ENCODE peak calls at places on chromosome 2, in six cellular contexts. H is stomach, Q is K562, I is SK-N-SH, L is HepG2, M is upper lobe of left lung. C is an unnamed sample.

GRCh38 chr2:9480157-9480556 is 5.8 kb downstream of the IAH1 start:
- DNase-seq in H (no peak), Q (no peak), L (peak), M (no peak), I (no peak), C (no peak)

GRCh38 chr2:20542761-20543578 is 96.1 kb downstream of the RHOB start:
- DNase-seq in H (no peak), I (no peak), M (no peak), Q (no peak), L (no peak), C (no peak)

GRCh38 chr2:132824716-132825115 is 154.7 kb upstream of the LYPD1 start:
- DNase-seq in H (no peak), Q (no peak), M (no peak), L (no peak), I (no peak), C (no peak)

GRCh38 chr2:173854840-173855239 is 110.3 kb downstream of the SP3 start:
- DNase-seq in Q (no peak), H (no peak), M (no peak), I (no peak), L (no peak), C (no peak)

GRCh38 chr2:100277540-100278207 is 44.6 kb downstream of the LONRF2 start:
- DNase-seq in H (no peak), I (no peak), Q (no peak), L (no peak), M (no peak), C (no peak)

GRCh38 chr2:68767031-68767961 is 32.7 kb downstream of the ARHGAP25 start:
- DNase-seq in M (no peak), H (no peak), L (no peak), I (no peak), Q (no peak), C (no peak)

GRCh38 chr2:47404356-47404755 is 1.4 kb downstream of the MSH2 start:
- DNase-seq in I (no peak), L (no peak), Q (peak), M (no peak), H (peak), C (no peak)

GRCh38 chr2:112690853-112691390 is 29.9 kb upstream of the NT5DC4 start:
- DNase-seq in Q (peak), L (peak), M (peak), H (peak), I (peak), C (no peak)

GRCh38 chr2:38665854-38666577 is at the start of gene GALM:
- DNase-seq in H (peak), I (peak), M (peak), L (peak), Q (peak), C (peak)

GRCh38 chr2:173288561-173288960 is 66.1 kb upstream of the CDCA7 start:
- DNase-seq in H (no peak), L (no peak), I (no peak), Q (no peak), M (no peak), C (no peak)

GRCh38 chr2:63842149-63843061 is 709 bp downstream of the UGP2 start:
- DNase-seq in M (no peak), H (peak), I (peak), Q (peak), L (peak), C (no peak)

GRCh38 chr2:109447251-109447661 is 166.5 kb downstream of the SEPTIN10 start:
- DNase-seq in L (no peak), M (no peak), I (peak), Q (no peak), H (no peak), C (peak)

GRCh38 chr2:66537001-66537400 is 102.1 kb downstream of the MEIS1 start:
- DNase-seq in M (no peak), Q (no peak), I (peak), H (no peak), L (no peak), C (no peak)

GRCh38 chr2:185145316-185146121 is 547.2 kb downstream of the ZNF804A start:
- DNase-seq in I (no peak), L (peak), H (no peak), M (peak), Q (no peak), C (no peak)

GRCh38 chr2:57740905-57741304 is 305.7 kb upstream of the VRK2 start:
- DNase-seq in Q (no peak), L (no peak), H (no peak), M (no peak), I (no peak), C (no peak)

GRCh38 chr2:126634273-126634861 is 21.6 kb upstream of the GYPC start:
- DNase-seq in I (no peak), H (no peak), M (no peak), L (no peak), Q (no peak), C (no peak)

GRCh38 chr2:62197609-62198236 is 1.8 kb downstream of the B3GNT2 start:
- DNase-seq in M (peak), H (peak), I (peak), L (no peak), Q (peak), C (peak)

GRCh38 chr2:177772529-177772928 is 300.0 kb downstream of the PDE11A start:
- DNase-seq in L (peak), Q (peak), I (peak), H (no peak), M (no peak), C (no peak)

GRCh38 chr2:126671049-126671448 is 15.1 kb downstream of the GYPC start:
- DNase-seq in H (no peak), L (no peak), I (no peak), Q (no peak), M (no peak), C (no peak)

GRCh38 chr2:134727385-134727784 is 8.6 kb upstream of the TMEM163 start:
- DNase-seq in I (no peak), L (no peak), H (no peak), M (no peak), Q (no peak), C (no peak)

DNA sequence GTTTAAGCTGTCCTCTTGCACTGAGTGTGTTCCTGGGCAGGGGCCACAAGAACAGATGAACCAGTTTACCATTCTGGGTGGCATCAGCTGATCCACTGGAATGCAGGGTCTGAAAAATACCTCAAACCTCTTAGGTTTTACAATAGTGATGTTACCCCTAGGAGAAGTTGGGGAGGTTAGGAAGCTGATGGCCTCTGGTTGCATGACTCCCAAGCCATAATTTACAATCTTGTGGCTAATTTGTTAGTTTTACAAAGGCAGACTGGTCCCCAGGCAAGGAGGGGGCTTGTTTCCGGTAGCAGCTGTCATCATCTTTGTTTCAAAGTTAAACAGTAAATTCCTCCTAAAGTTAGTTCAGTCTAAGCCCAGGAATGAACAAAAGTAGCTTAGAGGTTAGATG is 113.8 kb upstream of the SLC38A11 start:
- DNase-seq in H (no peak), Q (no peak), I (no peak), L (no peak), M (no peak), C (no peak)
- TF ChIP-seq EP300 in H (no peak), Q (no peak), I (no peak), L (no peak), M (no peak), C (no peak)

DNA sequence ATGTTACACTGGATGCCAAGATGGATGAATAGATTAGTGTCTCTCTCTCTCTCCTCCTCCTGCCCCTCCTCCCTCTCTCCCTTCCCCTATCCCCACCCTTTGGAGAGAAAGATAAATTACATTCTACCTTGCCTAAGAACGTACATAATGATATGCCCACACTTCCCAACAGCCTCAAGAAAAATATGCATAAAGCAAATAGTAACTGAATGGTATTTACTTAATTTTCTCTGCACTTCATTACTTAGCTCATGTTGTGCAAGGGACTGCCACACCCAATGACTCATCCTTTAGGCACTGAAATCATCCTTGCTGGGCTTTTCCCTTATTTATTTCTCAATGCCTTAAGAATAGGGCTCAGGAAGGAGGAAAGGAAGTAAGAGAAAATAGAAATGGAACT is 137.3 kb upstream of the PID1 start:
- DNase-seq in Q (no peak), L (peak), M (no peak), I (no peak), H (peak), C (peak)
- TF ChIP-seq POLR2AphosphoS5 in Q (no peak), L (no peak), M (peak), I (no peak), H (no peak), C (no peak)

DNA sequence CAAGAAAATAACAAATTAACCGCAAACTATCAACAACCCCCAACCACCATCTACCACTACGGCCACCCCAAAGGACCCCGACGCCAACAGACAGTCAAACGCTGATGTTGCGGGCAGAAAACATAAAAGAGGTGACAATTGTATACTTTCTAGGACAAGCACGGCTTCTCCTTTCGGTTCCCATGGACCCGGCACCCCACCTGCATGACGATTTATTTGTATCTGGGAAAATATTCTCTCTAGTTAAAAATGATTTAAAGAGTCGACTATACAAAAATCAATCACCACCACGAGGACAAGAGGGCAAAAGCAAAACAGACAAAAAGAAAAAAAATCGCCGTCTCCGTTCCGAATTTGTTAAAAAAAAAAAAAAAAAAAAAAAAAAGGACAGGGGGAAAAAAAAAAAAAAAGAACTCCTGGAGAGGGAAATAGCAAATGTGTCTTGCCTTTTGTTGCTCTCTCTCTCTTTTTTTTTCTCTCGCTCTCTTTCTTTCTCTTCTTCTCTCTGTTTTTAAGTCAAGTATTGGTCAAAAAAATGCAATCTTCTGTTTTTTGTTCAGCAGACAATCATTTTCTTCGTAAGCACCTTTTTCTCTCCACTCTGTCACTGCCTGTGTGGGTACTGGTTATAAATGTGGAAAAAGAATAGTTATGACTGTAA is 3.6 kb downstream of the SIX3 start:
- DNase-seq in M (no peak), L (no peak), H (no peak), Q (no peak), I (peak), C (no peak)
- H3K4me3 ChIP-seq in M (no peak), L (no peak), H (no peak), Q (no peak), I (peak), C (peak)

GRCh38 chr2:146621656-146622055 is 1223.2 kb upstream of the ACVR2A start:
- DNase-seq in L (no peak), Q (no peak), H (no peak), M (no peak), I (no peak), C (no peak)

GRCh38 chr2:146623771-146624170 is 1221.1 kb upstream of the ACVR2A start:
- DNase-seq in H (no peak), M (no peak), I (no peak), L (no peak), Q (no peak), C (no peak)

GRCh38 chr2:146624429-146624828 is 1220.4 kb upstream of the ACVR2A start:
- DNase-seq in I (no peak), L (no peak), M (no peak), H (no peak), Q (no peak), C (no peak)
- TF ChIP-seq EP300 in I (no peak), L (no peak), M (no peak), H (no peak), Q (no peak), C (no peak)

DNA sequence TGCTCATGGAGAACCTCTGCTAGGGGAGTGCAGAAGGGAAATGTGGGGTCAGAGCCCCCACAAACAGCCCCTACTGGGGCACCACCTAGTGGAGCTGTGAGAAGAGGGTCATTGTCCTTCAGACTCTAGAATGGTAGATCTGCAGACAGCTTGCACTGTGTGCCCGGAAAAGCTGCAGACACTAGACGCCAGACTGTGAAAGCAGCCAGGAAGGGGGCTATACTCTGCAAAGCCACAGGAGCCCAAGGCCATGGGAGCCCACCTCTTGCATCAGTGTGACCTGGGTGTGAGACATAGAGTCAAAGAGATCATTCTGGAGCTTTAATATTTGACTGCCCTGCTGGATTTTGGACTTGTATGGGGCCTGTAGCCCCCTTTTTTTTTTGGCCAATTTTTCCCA is 60.9 kb downstream of the RPE start:
- DNase-seq in H (no peak), Q (no peak), I (no peak), M (no peak), L (no peak), C (no peak)
- TF ChIP-seq POLR2AphosphoS5 in H (no peak), Q (no peak), I (no peak), M (no peak), L (no peak), C (no peak)

DNA sequence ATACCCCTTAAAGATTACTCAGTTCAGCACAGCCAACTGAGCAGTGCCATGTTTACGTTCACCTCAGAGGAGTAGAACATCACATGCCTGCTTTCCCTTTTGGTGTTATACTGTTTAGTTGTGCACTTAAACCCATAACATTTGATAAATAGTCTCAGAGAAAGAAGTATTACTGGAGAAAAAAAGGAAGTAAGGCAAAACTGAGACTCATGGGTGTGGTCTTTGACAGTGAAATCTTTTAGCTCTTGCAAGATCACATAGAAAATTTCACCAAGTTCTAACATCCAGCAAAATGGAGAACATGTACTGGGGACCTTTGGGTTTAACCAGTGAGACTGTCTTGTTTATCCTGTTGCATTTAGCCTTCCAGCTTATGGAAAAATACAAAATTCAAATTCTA is 5.6 kb downstream of the TANK start:
- DNase-seq in Q (no peak), I (no peak), L (no peak), H (no peak), M (no peak), C (no peak)
- H3K4me3 ChIP-seq in Q (no peak), I (no peak), L (no peak), H (no peak), M (no peak), C (no peak)

GRCh38 chr2:15798716-15799431 is 141.5 kb upstream of the MYCN start:
- DNase-seq in I (no peak), H (no peak), Q (no peak), M (no peak), L (no peak), C (no peak)

GRCh38 chr2:15801904-15802303 is 138.4 kb upstream of the MYCN start:
- DNase-seq in Q (no peak), M (no peak), I (no peak), L (no peak), H (no peak), C (no peak)

GRCh38 chr2:15799432-15799827 is 140.9 kb upstream of the MYCN start:
- DNase-seq in Q (no peak), H (no peak), L (no peak), M (no peak), I (no peak), C (no peak)

GRCh38 chr2:15801439-15801838 is 138.9 kb upstream of the MYCN start:
- DNase-seq in I (no peak), L (no peak), Q (no peak), M (no peak), H (no peak), C (no peak)

GRCh38 chr2:15800489-15801329 is 139.6 kb upstream of the MYCN start:
- DNase-seq in M (peak), Q (no peak), L (peak), H (no peak), I (no peak), C (no peak)
- TF ChIP-seq EP300 in M (no peak), Q (no peak), L (no peak), H (no peak), I (no peak), C (no peak)

GRCh38 chr2:241678784-241679540 is 7.7 kb downstream of the DTYMK start:
- DNase-seq in M (no peak), Q (no peak), I (no peak), L (no peak), H (no peak), C (no peak)

GRCh38 chr2:241677392-241677791 is 9.2 kb downstream of the DTYMK start:
- DNase-seq in H (no peak), Q (no peak), L (no peak), M (peak), I (no peak), C (no peak)

GRCh38 chr2:241675885-241676284 is 10.7 kb downstream of the DTYMK start:
- DNase-seq in Q (no peak), I (no peak), M (no peak), H (no peak), L (no peak), C (no peak)

GRCh38 chr2:241678307-241678706 is 8.3 kb downstream of the DTYMK start:
- DNase-seq in M (no peak), L (no peak), I (no peak), Q (no peak), H (no peak), C (no peak)

DNA sequence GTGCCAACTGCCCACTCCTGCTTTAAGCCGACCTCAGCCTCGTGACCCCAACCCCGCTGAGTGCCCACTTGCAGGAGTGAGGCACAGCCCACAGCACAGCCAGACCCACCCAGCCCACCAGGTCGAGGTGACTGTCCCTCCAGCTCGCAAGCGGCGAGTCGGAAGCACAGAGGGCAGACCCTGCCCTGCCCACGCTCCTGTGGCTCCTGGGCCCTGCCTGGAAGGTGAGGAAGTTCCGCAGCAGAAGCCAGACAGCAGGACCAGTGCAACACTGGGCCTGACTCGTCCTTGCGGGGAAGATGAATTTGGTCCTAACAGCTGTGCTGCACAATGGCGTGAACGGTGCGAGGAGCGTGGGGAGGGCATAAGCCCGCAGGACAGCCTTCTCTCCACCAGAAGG is 9.9 kb downstream of the DTYMK start:
- DNase-seq in Q (no peak), H (no peak), I (no peak), L (no peak), M (peak), C (no peak)
- TF ChIP-seq POLR2AphosphoS5 in Q (no peak), H (no peak), I (no peak), L (no peak), M (no peak), C (no peak)

DNA sequence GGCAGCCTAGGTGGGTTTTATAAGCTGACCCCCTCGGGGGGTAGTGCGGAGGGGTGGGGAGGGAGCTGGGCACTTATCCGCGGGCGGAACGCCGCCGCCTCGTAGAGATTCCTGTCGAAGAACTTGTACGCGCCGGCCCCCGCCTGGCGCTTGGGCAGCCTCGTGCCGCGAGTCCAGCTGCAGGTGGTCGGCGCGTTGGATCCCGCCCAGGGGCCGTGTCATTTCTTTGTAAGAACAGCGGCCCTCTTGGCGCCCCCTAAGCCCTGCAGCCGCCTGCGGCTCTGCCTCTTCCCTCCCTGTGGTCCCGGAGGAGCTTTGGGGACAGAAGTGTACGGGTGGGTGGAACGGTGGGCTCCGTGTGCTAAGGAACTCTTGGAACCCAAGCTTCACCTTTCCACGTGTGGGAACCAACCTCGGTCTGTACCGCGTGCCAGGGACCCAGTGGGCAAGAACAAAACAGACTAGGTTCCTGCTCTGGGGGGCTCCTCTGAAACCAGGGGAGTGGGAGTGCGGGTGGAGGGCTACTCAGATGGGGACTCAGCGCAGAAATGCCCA is 1.2 kb downstream of the GPC1 start:
- DNase-seq in I (no peak), H (no peak), M (peak), Q (no peak), L (no peak), C (peak)
- H3K4me3 ChIP-seq in I (peak), H (peak), M (peak), Q (no peak), L (peak), C (peak)

GRCh38 chr2:70400539-70400938 is 98.7 kb upstream of the FAM136A start:
- DNase-seq in M (no peak), Q (no peak), H (no peak), I (no peak), L (no peak), C (no peak)
- TF ChIP-seq EP300 in M (no peak), Q (no peak), H (no peak), I (no peak), L (no peak), C (no peak)